ENCODE peak calls at places on chromosomes 12 and 14, in six cellular contexts. K is mammary epithelial cell, Q is IMR-90, B is fibroblast of lung, H is neuronal stem cell, J is GM23338. G is an unnamed sample.

GRCh38 chr14:90585106-90585505 is 188.3 kb downstream of the CALM1 start:
- DNase-seq in K (no peak), Q (no peak), B (no peak), H (no peak), J (no peak), G (no peak)

GRCh38 chr12:64609543-64610091 is 678 bp upstream of the RASSF3 start:
- DNase-seq in K (peak), Q (peak), B (peak), H (peak), J (no peak), G (no peak)

GRCh38 chr12:46524778-46525177 is 152.2 kb upstream of the SLC38A2 start:
- DNase-seq in K (no peak), Q (peak), B (peak), H (no peak), J (peak), G (no peak)

GRCh38 chr14:69043007-69043444 is 63.9 kb upstream of the ACTN1 start:
- DNase-seq in K (no peak), Q (no peak), B (peak), H (no peak), J (no peak), G (no peak)

GRCh38 chr12:55694188-55694515 is 13.6 kb downstream of the ITGA7 start:
- DNase-seq in K (no peak), Q (no peak), B (no peak), H (no peak), J (no peak), G (no peak)

GRCh38 chr14:94753067-94753466 is 16.8 kb downstream of the GSC start:
- DNase-seq in K (no peak), Q (no peak), B (no peak), H (no peak), J (no peak), G (no peak)

GRCh38 chr12:124567673-124568373 is 411 bp upstream of the NCOR2 start:
- DNase-seq in K (peak), Q (peak), B (peak), H (peak), J (peak), G (peak)

GRCh38 chr14:100616854-100617714 is 29.9 kb upstream of the BEGAIN start:
- DNase-seq in K (no peak), Q (no peak), B (no peak), H (no peak), J (no peak), G (no peak)

GRCh38 chr12:53122961-53123468 is 19.7 kb downstream of the SOAT2 start:
- DNase-seq in K (no peak), Q (peak), B (no peak), H (no peak), J (no peak), G (no peak)

GRCh38 chr12:109999649-109999971 is 380 bp downstream of the ANKRD13A start:
- DNase-seq in K (no peak), Q (no peak), B (no peak), H (no peak), J (no peak), G (no peak)

GRCh38 chr12:123034865-123035264 is 54.4 kb downstream of the ARL6IP4 start:
- DNase-seq in K (peak), Q (peak), B (peak), H (no peak), J (no peak), G (no peak)

GRCh38 chr12:40827923-40828592 is 135.8 kb downstream of the CNTN1 start:
- DNase-seq in K (no peak), Q (no peak), B (no peak), H (no peak), J (peak), G (no peak)

GRCh38 chr14:77053046-77053841 is 24.7 kb upstream of the IRF2BPL start:
- DNase-seq in K (no peak), Q (peak), B (peak), H (peak), J (peak), G (peak)
- H2AFZ ChIP-seq in K (peak), Q (peak), B (no peak), H (no peak), J (peak), G (no peak)

GRCh38 chr12:130787041-130787440 is 52.0 kb downstream of the STX2 start:
- DNase-seq in K (no peak), Q (no peak), B (no peak), H (no peak), J (no peak), G (no peak)
- H3K4me2 ChIP-seq in K (no peak), Q (no peak), B (no peak), H (no peak), J (no peak), G (no peak)

GRCh38 chr14:51818748-51819386 is 41.5 kb upstream of the GNG2 start:
- DNase-seq in K (no peak), Q (no peak), B (no peak), H (no peak), J (peak), G (peak)
- H2AFZ ChIP-seq in K (no peak), Q (no peak), B (no peak), H (no peak), J (peak), G (peak)

DNA sequence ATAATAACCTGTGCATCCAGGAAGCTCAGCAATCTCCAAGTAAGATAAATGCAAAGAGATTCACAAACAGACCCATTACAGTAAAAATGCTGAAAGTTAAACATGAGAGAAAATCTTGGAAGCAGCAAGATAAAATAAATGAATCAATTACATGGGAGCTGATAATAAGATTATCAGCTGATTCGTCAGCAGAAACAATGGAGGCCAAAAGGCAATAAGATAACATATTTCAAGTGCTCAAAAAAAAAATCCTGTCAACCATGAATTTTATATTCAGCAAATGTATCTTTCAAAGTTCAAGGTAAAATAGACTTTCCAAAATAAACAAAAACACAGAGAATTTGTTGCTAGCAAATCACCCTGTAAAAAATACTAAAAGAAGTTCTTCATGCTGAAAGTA is 36.4 kb upstream of the MBIP start:
- DNase-seq in K (no peak), Q (no peak), B (no peak), H (no peak), J (no peak), G (no peak)
- H3K4me2 ChIP-seq in K (no peak), Q (no peak), B (no peak), H (no peak), J (no peak), G (no peak)

GRCh38 chr12:105237671-105238070 is 1.7 kb upstream of the APPL2 start:
- DNase-seq in K (no peak), Q (no peak), B (no peak), H (no peak), J (no peak), G (no peak)

GRCh38 chr12:105234197-105234596 is 1.8 kb downstream of the APPL2 start:
- DNase-seq in K (no peak), Q (no peak), B (no peak), H (no peak), J (no peak), G (no peak)

GRCh38 chr12:105233045-105233905 is 2.7 kb downstream of the APPL2 start:
- DNase-seq in K (no peak), Q (no peak), B (no peak), H (no peak), J (no peak), G (no peak)

GRCh38 chr12:105235747-105236476 is at the start of gene APPL2:
- DNase-seq in K (peak), Q (peak), B (peak), H (peak), J (peak), G (peak)

DNA sequence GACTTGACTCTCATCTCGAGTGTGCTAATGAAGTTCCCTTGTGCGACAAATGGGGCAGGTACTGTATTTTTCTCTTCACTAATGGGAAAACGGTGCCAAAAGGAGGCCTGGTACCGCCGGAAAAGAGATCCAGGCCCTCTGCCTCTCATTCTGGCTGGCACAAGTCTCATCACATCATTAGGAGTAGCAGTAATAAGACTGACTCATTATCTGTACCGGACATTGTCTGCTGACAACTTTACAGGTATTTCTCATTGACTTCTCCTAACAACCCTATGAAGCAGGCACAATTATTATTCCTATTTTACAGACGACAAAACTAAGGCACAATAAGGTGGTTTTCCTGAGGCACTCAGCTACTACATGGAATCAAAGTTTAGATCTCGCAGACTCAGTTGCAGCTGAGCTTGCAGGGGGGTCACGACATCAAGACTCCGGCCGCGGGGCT is 651 bp downstream of the APPL2 start:
- DNase-seq in K (peak), Q (peak), B (no peak), H (no peak), J (no peak), G (peak)
- H2AFZ ChIP-seq in K (peak), Q (peak), B (peak), H (peak), J (peak), G (peak)

GRCh38 chr12:116529048-116529447 is 30.1 kb upstream of the MAP1LC3B2 start:
- DNase-seq in K (no peak), Q (peak), B (peak), H (no peak), J (no peak), G (no peak)
- H3K4me2 ChIP-seq in K (no peak), Q (no peak), B (peak), H (no peak), J (no peak), G (no peak)